ENCODE peak calls at places on chromosome 12, in six cellular contexts. Y is tibial nerve, M is EH, N is astrocyte of the spinal cord, V is RPMI7951, Z is pancreas. U is an unnamed sample.

GRCh38 chr12:4246116-4246515 is 27.4 kb upstream of the CCND2 start:
- DNase-seq in Y (no peak), M (no peak), N (no peak), V (no peak), Z (no peak), U (no peak)

GRCh38 chr12:78359530-78359929 is 505.0 kb upstream of the SYT1 start:
- DNase-seq in Y (no peak), M (peak; percentile 0), N (peak; percentile 59), V (no peak), Z (no peak), U (no peak)

GRCh38 chr12:95336387-95337067 is 118.9 kb downstream of the VEZT start:
- DNase-seq in Y (peak; percentile 41), M (peak; percentile 89), N (peak; percentile 89), V (peak; percentile 78), Z (peak; percentile 88), U (peak; percentile 33)

GRCh38 chr12:83826112-83826511 is 1086.5 kb downstream of the SLC6A15 start:
- DNase-seq in Y (no peak), M (peak; percentile 57), N (peak; percentile 12), V (no peak), Z (no peak), U (no peak)

GRCh38 chr12:6372403-6373003 is 2.9 kb downstream of the SCNN1A start:
- DNase-seq in Y (no peak), M (peak; percentile 96), N (peak; percentile 83), V (peak; percentile 86), Z (no peak), U (no peak)

GRCh38 chr12:63306476-63306875 is 155.5 kb upstream of the AVPR1A start:
- DNase-seq in Y (no peak), M (no peak), N (no peak), V (peak; percentile 35), Z (no peak), U (no peak)

GRCh38 chr12:10720974-10721565 is 2.1 kb downstream of the YBX3 start:
- DNase-seq in Y (no peak), M (peak; percentile 18), N (no peak), V (no peak), Z (no peak), U (no peak)

GRCh38 chr12:67592228-67593011 is 56.1 kb upstream of the DYRK2 start:
- DNase-seq in Y (no peak), M (peak; percentile 76), N (peak; percentile 67), V (peak; percentile 80), Z (no peak), U (no peak)

GRCh38 chr12:30763053-30763452 is 8.3 kb upstream of the CAPRIN2 start:
- DNase-seq in Y (no peak), M (no peak), N (no peak), V (no peak), Z (no peak), U (no peak)

GRCh38 chr12:59972941-59973340 is 377.1 kb downstream of the SLC16A7 start:
- DNase-seq in Y (no peak), M (peak; percentile 94), N (peak; percentile 25), V (peak; percentile 44), Z (no peak), U (no peak)

GRCh38 chr12:120971299-120972180 is 6.8 kb upstream of the HNF1A start:
- DNase-seq in Y (no peak), M (peak; percentile 65), N (peak; percentile 58), V (peak; percentile 51), Z (peak; percentile 6), U (peak; percentile 34)

GRCh38 chr12:103841690-103842584 is 903 bp upstream of the NT5DC3 start:
- DNase-seq in Y (no peak), M (peak; percentile 96), N (peak; percentile 95), V (peak; percentile 99), Z (peak; percentile 84), U (peak; percentile 57)

GRCh38 chr12:90407841-90408240 is 547.1 kb downstream of the CCER1 start:
- DNase-seq in Y (no peak), M (peak; percentile 2), N (no peak), V (no peak), Z (no peak), U (no peak)

GRCh38 chr12:29921307-29921706 is 137.6 kb upstream of the TMTC1 start:
- DNase-seq in Y (no peak), M (peak; percentile 9), N (peak; percentile 29), V (peak; percentile 63), Z (no peak), U (no peak)

GRCh38 chr12:79055926-79056674 is 191.5 kb downstream of the SYT1 start:
- DNase-seq in Y (no peak), M (peak; percentile 39), N (peak; percentile 74), V (peak; percentile 66), Z (no peak), U (no peak)

GRCh38 chr12:107322063-107322462 is 228.7 kb upstream of the CRY1 start:
- DNase-seq in Y (no peak), M (no peak), N (no peak), V (no peak), Z (no peak), U (no peak)

GRCh38 chr12:46891306-46891705 is 65.5 kb upstream of the SLC38A4 start:
- DNase-seq in Y (no peak), M (peak; percentile 80), N (peak; percentile 50), V (peak; percentile 59), Z (no peak), U (no peak)

GRCh38 chr12:12017135-12017581 is 53.6 kb upstream of the BCL2L14 start:
- DNase-seq in Y (no peak), M (peak; percentile 34), N (no peak), V (peak; percentile 96), Z (no peak), U (no peak)

GRCh38 chr12:685388-685787 is 22.1 kb upstream of the NINJ2 start:
- DNase-seq in Y (no peak), M (peak; percentile 29), N (peak; percentile 87), V (peak; percentile 46), Z (no peak), U (no peak)

GRCh38 chr12:104877107-104877705 is 80.9 kb downstream of the SLC41A2 start:
- DNase-seq in Y (no peak), M (peak; percentile 63), N (peak; percentile 65), V (peak; percentile 49), Z (no peak), U (peak; percentile 23)

GRCh38 chr12:100539209-100539608 is 34.3 kb upstream of the GAS2L3 start:
- DNase-seq in Y (no peak), M (peak; percentile 56), N (peak; percentile 43), V (no peak), Z (no peak), U (peak; percentile 10)

GRCh38 chr12:28415755-28416154 is 225.5 kb downstream of the CCDC91 start:
- DNase-seq in Y (no peak), M (peak; percentile 88), N (peak; percentile 80), V (peak; percentile 53), Z (no peak), U (no peak)

GRCh38 chr12:114995891-114996290 is 311.9 kb upstream of the TBX3 start:
- DNase-seq in Y (no peak), M (peak; percentile 46), N (peak; percentile 78), V (peak; percentile 69), Z (no peak), U (no peak)

GRCh38 chr12:105764216-105764835 is 374.4 kb downstream of the NUAK1 start:
- DNase-seq in Y (no peak), M (peak; percentile 63), N (peak; percentile 9), V (no peak), Z (no peak), U (no peak)

GRCh38 chr12:81162725-81163124 is 84.8 kb downstream of the ACSS3 start:
- DNase-seq in Y (no peak), M (no peak), N (no peak), V (no peak), Z (no peak), U (no peak)

GRCh38 chr12:32460638-32461037 is 61.3 kb downstream of the FGD4 start:
- DNase-seq in Y (no peak), M (no peak), N (no peak), V (no peak), Z (no peak), U (no peak)

GRCh38 chr12:12985817-12986408 is 14.2 kb downstream of the HEBP1 start:
- DNase-seq in Y (no peak), M (peak; percentile 27), N (peak; percentile 20), V (peak; percentile 6), Z (no peak), U (no peak)

GRCh38 chr12:45789025-45789424 is 59.5 kb downstream of the ARID2 start:
- DNase-seq in Y (no peak), M (peak; percentile 51), N (peak; percentile 13), V (peak; percentile 7), Z (no peak), U (no peak)

GRCh38 chr12:69553626-69554248 is 31.5 kb upstream of the CCT2 start:
- DNase-seq in Y (no peak), M (peak; percentile 75), N (peak; percentile 75), V (peak; percentile 68), Z (no peak), U (peak; percentile 16)

GRCh38 chr12:47736877-47737676 is 11.8 kb upstream of the ENDOU start:
- DNase-seq in Y (peak; percentile 82), M (peak; percentile 81), N (peak; percentile 61), V (peak; percentile 97), Z (peak; percentile 96), U (peak; percentile 91)

GRCh38 chr12:15485466-15485865 is 163.2 kb downstream of the PTPRO start:
- DNase-seq in Y (no peak), M (no peak), N (no peak), V (no peak), Z (no peak), U (no peak)

GRCh38 chr12:98870521-98870920 is 225.4 kb downstream of the APAF1 start:
- DNase-seq in Y (no peak), M (no peak), N (no peak), V (no peak), Z (no peak), U (no peak)

GRCh38 chr12:121238604-121239334 is 28.8 kb downstream of the P2RX4 start:
- DNase-seq in Y (no peak), M (no peak), N (peak; percentile 5), V (no peak), Z (no peak), U (no peak)

GRCh38 chr12:51887476-51888315 is at the start of gene ANKRD33:
- DNase-seq in Y (no peak), M (no peak), N (no peak), V (no peak), Z (peak; percentile 70), U (no peak)

U was measured in heart right ventricle.